ENCODE peak calls at places on chromosomes 2 and 18, in seven cellular contexts. F is H7; V is GM19239; Y is stimulated activated CD4-positive, alpha-beta T cell treated with anti-CD3 and anti-CD28 coated beads, Interleukin-1b, Interleukin-23, amount 100 ng/mL, for 24 hours; E is activated CD4-positive, alpha-beta T cell treated with anti-CD3 and anti-CD28 coated beads for 1 hour; K is fibroblast of the conjunctiva; C is DMS153. G is an unnamed sample.
A peak's percentile ranks its signal among the peaks of the same experiment; 100 is the strongest.

GRCh38 chr2:106299696-106300095 is 105.6 kb upstream of the UXS1 start:
- DNase-seq in F (no peak), V (no peak), Y (no peak), E (no peak), K (no peak), C (no peak), G (no peak)

GRCh38 chr18:36354989-36355388 is 57.5 kb downstream of the FHOD3 start:
- DNase-seq in F (no peak), V (no peak), Y (no peak), E (no peak), K (no peak), C (no peak), G (no peak)

GRCh38 chr2:230203110-230203676 is 16.6 kb downstream of the SP110 start:
- DNase-seq in F (no peak), V (peak; percentile 44), Y (no peak), E (no peak), K (no peak), C (no peak), G (no peak)

GRCh38 chr2:231720971-231721640 is 12.8 kb downstream of the PTMA start:
- DNase-seq in F (no peak), V (no peak), Y (no peak), E (no peak), K (no peak), C (no peak), G (no peak)

GRCh38 chr2:43345391-43345813 is 119.0 kb upstream of the ZFP36L2 start:
- DNase-seq in F (no peak), V (no peak), Y (no peak), E (no peak), K (no peak), C (no peak), G (no peak)

GRCh38 chr18:35730738-35731370 is 149.3 kb downstream of the GALNT1 start:
- DNase-seq in F (no peak), V (no peak), Y (no peak), E (no peak), K (no peak), C (no peak), G (no peak)

GRCh38 chr2:216029416-216030129 is 16.2 kb upstream of the MREG start:
- DNase-seq in F (no peak), V (no peak), Y (no peak), E (no peak), K (no peak), C (no peak), G (no peak)

GRCh38 chr18:69400976-69401474 is 337 bp downstream of the DOK6 start:
- DNase-seq in F (peak; percentile 73), V (peak; percentile 13), Y (no peak), E (no peak), K (no peak), C (no peak), G (peak; percentile 78)

GRCh38 chr2:157559061-157559460 is 69.6 kb downstream of the ACVR1C start:
- DNase-seq in F (no peak), V (no peak), Y (no peak), E (no peak), K (no peak), C (no peak), G (no peak)

GRCh38 chr2:201831469-201831868 is 25.1 kb downstream of the CDK15 start:
- DNase-seq in F (no peak), V (no peak), Y (no peak), E (no peak), K (no peak), C (no peak), G (no peak)

GRCh38 chr2:10500601-10501361 is 52.7 kb upstream of the ODC1 start:
- DNase-seq in F (no peak), V (no peak), Y (no peak), E (no peak), K (no peak), C (no peak), G (no peak)

GRCh38 chr2:3536682-3537632 is 17.6 kb upstream of the ADI1 start:
- DNase-seq in F (peak; percentile 89), V (no peak), Y (no peak), E (no peak), K (no peak), C (no peak), G (peak; percentile 86)

GRCh38 chr18:75592527-75592926 is 165.0 kb upstream of the SMIM21 start:
- DNase-seq in F (no peak), V (no peak), Y (no peak), E (no peak), K (no peak), C (no peak), G (no peak)

GRCh38 chr18:57141208-57142129 is 5.4 kb upstream of the BOD1L2 start:
- DNase-seq in F (no peak), V (no peak), Y (no peak), E (no peak), K (no peak), C (peak; percentile 88), G (no peak)

GRCh38 chr2:192286093-192286701 is 91.5 kb upstream of the TMEFF2 start:
- DNase-seq in F (no peak), V (no peak), Y (no peak), E (no peak), K (peak; percentile 51), C (peak; percentile 14), G (no peak)

GRCh38 chr2:102463160-102463559 is 9.9 kb upstream of the SLC9A4 start:
- DNase-seq in F (no peak), V (no peak), Y (no peak), E (no peak), K (no peak), C (no peak), G (no peak)

GRCh38 chr2:181785677-181786344 is 105.5 kb upstream of the NEUROD1 start:
- DNase-seq in F (no peak), V (no peak), Y (no peak), E (no peak), K (peak; percentile 33), C (no peak), G (no peak)

GRCh38 chr2:168300460-168300859 is 53.1 kb upstream of the STK39 start:
- DNase-seq in F (no peak), V (no peak), Y (no peak), E (no peak), K (no peak), C (no peak), G (no peak)

GRCh38 chr2:77268626-77269025 is 253.6 kb downstream of the LRRTM4 start:
- DNase-seq in F (no peak), V (no peak), Y (no peak), E (no peak), K (no peak), C (no peak), G (no peak)

GRCh38 chr18:57516068-57516467 is 70.4 kb downstream of the FECH start:
- DNase-seq in F (no peak), V (no peak), Y (no peak), E (no peak), K (no peak), C (no peak), G (no peak)

GRCh38 chr2:241896746-241897201 is 27.2 kb downstream of the RTP5 start:
- DNase-seq in F (peak; percentile 31), V (no peak), Y (no peak), E (no peak), K (no peak), C (no peak), G (no peak)

G was measured in endodermal cell.